ENCODE peak calls at places on chromosomes 3 and 15, in five cellular contexts. B, K, F, O and E are unnamed samples.

GRCh38 chr3:134126153-134126552 is 96.4 kb upstream of the SLCO2A1 start:
- DNase-seq in F (no peak), B (no peak), K (no peak), O (no peak), E (no peak)

GRCh38 chr3:50008931-50009330 is 69.0 kb downstream of the RBM6 start:
- DNase-seq in B (no peak), K (no peak), O (no peak), F (no peak), E (no peak)

GRCh38 chr15:68431792-68432401 is at the start of gene ITGA11:
- DNase-seq in F (peak; percentile 57), B (peak; percentile 58), O (peak; percentile 57), K (peak; percentile 70), E (peak; percentile 70)

GRCh38 chr3:58528629-58529028 is 8.4 kb downstream of the ACOX2 start:
- DNase-seq in F (peak; percentile 75), O (no peak), K (no peak), B (peak; percentile 76), E (no peak)

GRCh38 chr3:187976361-187976900 is 177.5 kb upstream of the LPP start:
- DNase-seq in F (no peak), O (no peak), B (no peak), K (no peak), E (no peak)

GRCh38 chr15:25175789-25176615 is 221.2 kb downstream of the SNRPN start:
- DNase-seq in O (no peak), F (peak; percentile 10), K (no peak), B (peak; percentile 7), E (peak; percentile 5)

GRCh38 chr3:123298903-123299302 is 97.2 kb downstream of the SEC22A start:
- DNase-seq in K (no peak), F (no peak), O (no peak), B (no peak), E (no peak)

GRCh38 chr3:177286034-177286433 is 88.8 kb upstream of the TBL1XR1 start:
- DNase-seq in K (no peak), F (no peak), B (no peak), O (no peak), E (no peak)

GRCh38 chr3:39491014-39491413 is 23.5 kb downstream of the MOBP start:
- DNase-seq in F (no peak), K (no peak), B (no peak), O (no peak), E (no peak)

GRCh38 chr3:99482191-99482590 is 156.2 kb upstream of the COL8A1 start:
- DNase-seq in K (no peak), B (no peak), F (no peak), O (no peak), E (no peak)

GRCh38 chr15:45612790-45613415 is 21.9 kb upstream of the SQOR start:
- DNase-seq in O (no peak), F (no peak), K (no peak), B (no peak), E (no peak)

GRCh38 chr15:40308844-40309189 is 1.1 kb upstream of the PLCB2 start:
- DNase-seq in F (no peak), O (no peak), K (no peak), B (no peak), E (no peak)

GRCh38 chr3:161548301-161548700 is 51.7 kb downstream of the OTOL1 start:
- DNase-seq in B (no peak), K (no peak), F (no peak), O (no peak), E (no peak)

GRCh38 chr3:155676252-155676981 is 68.5 kb downstream of the PLCH1 start:
- DNase-seq in K (no peak), F (no peak), B (no peak), O (no peak), E (peak; percentile 42)

GRCh38 chr15:25136119-25136518 is 181.3 kb downstream of the SNRPN start:
- DNase-seq in K (no peak), F (no peak), B (no peak), O (no peak), E (peak; percentile 17)

GRCh38 chr3:107857854-107858253 is 233.0 kb downstream of the CD47 start:
- DNase-seq in B (no peak), O (no peak), F (no peak), K (no peak), E (no peak)

GRCh38 chr15:40498418-40498817 is 27.6 kb downstream of the CHST14 start:
- DNase-seq in O (no peak), F (no peak), B (no peak), K (no peak), E (no peak)

GRCh38 chr3:111989061-111989678 is 9.6 kb upstream of the TAGLN3 start:
- DNase-seq in O (no peak), B (no peak), F (no peak), K (peak; percentile 30), E (no peak)

DNA sequence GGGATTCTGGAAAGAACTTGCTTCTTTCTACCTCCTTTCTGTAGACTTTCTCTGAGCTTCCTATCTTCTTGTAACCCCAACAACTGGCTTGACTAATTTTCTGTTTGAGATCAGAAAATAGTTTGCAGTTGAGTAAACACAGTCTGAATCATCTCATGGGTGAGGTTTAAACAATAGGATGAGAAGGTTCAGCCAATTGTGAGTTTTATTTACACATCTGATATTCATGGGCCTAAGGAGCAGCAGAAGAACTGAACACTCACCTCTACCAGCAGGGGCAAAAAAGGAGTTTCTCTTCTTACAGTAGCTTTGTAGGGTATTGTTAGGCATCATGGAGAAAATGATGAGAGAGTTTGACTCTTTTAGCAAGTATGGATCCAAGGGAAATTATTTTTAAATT is 54.2 kb downstream of the DTWD1 start:
- DNase-seq in F (no peak), O (no peak), K (no peak), B (no peak), E (no peak)
- TF ChIP-seq CTCF in F (no peak), O (no peak), K (no peak), B (no peak), E (no peak)

DNA sequence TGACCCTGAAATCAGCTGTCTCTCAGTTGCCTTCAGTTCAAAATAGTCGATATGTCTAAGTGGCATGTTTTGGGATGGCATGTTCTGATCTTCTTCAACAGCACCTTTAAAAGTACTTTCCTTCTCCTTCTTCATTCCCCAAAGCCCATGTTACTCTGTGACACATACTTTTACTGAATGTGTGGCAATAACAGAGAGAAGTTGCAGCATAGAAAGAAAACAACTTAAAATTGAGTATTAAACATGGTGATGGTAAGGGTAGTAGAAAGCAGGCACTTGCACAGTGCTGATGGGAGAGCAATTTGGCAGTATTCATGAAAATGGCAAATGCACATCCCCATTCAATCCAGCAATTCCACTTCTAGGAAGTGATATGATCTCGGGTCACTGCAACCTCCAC is 12.3 kb upstream of the ULK4 start:
- DNase-seq in O (no peak), B (no peak), F (no peak), K (no peak), E (no peak)
- TF ChIP-seq CTCF in O (no peak), B (no peak), F (no peak), K (no peak), E (no peak)

GRCh38 chr15:41798607-41799487 is 24.6 kb downstream of the MAPKBP1 start:
- DNase-seq in K (no peak), F (no peak), B (no peak), O (no peak), E (no peak)

GRCh38 chr15:41801185-41801584 is 26.7 kb upstream of the JMJD7 start:
- DNase-seq in F (no peak), K (no peak), B (no peak), O (no peak), E (no peak)

GRCh38 chr15:41797194-41797593 is 22.9 kb downstream of the MAPKBP1 start:
- DNase-seq in B (no peak), O (no peak), K (no peak), F (no peak), E (no peak)

GRCh38 chr15:41801850-41802455 is 25.9 kb upstream of the JMJD7 start:
- DNase-seq in K (no peak), O (no peak), B (no peak), F (no peak), E (no peak)

GRCh38 chr15:41799488-41799805 is 25.2 kb downstream of the MAPKBP1 start:
- DNase-seq in B (no peak), F (no peak), O (no peak), K (no peak), E (no peak)
- TF ChIP-seq CTCF in B (no peak), F (no peak), O (no peak), K (no peak), E (no peak)

DNA sequence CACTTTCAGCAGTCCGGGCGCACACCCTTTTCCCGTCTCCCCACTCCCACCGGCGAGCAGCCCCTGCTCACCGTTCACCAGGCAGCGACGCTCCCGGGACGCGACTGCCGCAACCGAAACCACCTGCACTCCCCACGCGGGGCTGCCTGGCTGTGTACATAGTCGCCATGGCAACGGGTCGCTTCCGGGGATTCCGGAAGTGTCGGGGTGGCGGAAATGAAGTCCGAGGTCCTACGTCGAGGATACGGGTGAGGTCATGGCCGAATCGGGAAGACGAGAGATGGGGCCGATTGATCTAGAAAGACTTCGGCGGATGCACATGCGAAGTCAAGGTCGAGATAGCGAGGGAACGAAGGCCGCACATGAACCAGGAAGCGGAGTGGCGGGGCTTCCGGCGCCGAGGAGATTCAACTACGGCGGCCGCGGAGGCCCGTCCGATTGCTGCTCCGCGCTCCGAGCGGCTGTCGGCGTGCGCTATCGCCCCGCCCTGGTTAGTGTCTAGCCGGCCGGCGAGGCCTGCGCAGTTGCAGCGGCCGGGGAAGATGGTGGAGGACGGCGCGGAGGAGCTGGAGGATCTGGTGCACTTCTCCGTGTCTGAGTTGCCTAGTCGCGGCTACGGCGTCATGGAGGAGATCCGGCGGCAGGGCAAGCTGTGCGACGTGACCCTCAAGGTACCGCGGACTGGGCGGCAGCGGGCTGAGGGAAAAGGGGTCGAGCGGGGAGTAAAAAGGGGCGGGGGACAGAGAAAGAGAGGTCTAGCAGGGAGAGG is at the start of the genes KIF9 and KLHL18:
- DNase-seq in K (peak; percentile 93), F (peak; percentile 96), B (peak; percentile 95), O (peak; percentile 84), E (peak; percentile 91)
- TF ChIP-seq CTCF in K (no peak), F (no peak), B (no peak), O (no peak), E (no peak)

GRCh38 chr15:57114070-57114469 is 195.6 kb downstream of the TCF12 start:
- DNase-seq in O (no peak), F (peak; percentile 52), K (no peak), B (no peak), E (no peak)

GRCh38 chr15:57109005-57109404 is 190.6 kb downstream of the TCF12 start:
- DNase-seq in O (no peak), K (no peak), F (no peak), B (no peak), E (no peak)

GRCh38 chr15:57112178-57112577 is 193.7 kb downstream of the TCF12 start:
- DNase-seq in F (no peak), O (no peak), K (no peak), B (no peak), E (no peak)

GRCh38 chr15:57111002-57111401 is 192.6 kb downstream of the TCF12 start:
- DNase-seq in K (no peak), O (no peak), F (no peak), B (no peak), E (no peak)
- TF ChIP-seq CTCF in K (no peak), O (peak; percentile 31), F (no peak), B (no peak), E (peak; percentile 39)

DNA sequence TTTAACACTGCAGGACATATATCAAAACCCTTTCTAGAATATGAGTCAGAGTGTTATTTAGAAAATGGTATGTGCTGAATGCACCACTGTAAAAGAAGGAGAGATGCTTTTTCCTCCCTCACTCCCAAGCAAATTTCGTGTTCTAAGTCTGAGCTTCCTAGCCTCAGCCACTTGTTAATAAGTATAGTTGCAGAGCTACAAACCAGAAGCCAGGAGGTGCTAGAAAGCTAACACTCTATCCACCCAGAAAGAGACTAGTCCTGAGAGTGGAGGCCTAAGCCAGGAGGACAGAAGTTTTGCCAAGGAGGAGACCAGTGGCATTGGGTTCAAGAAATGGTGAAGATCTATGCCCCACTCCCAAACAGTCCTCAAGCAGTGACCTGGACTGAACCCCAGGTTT is 40.5 kb upstream of the GYG1 start:
- DNase-seq in O (no peak), F (no peak), B (no peak), K (no peak), E (no peak)
- TF ChIP-seq CTCF in O (peak; percentile 12), F (no peak), B (no peak), K (no peak), E (no peak)